ENCODE peak calls at places on chromosomes 6 and 20, in nine cellular contexts. One of them, this sample, is unnamed.
A peak's percentile ranks its signal among the peaks of the same experiment; 100 is the strongest.

GRCh38 chr6:75281643-75282042 is 2.9 kb downstream of the TMEM30A start:
- DNase-seq in pancreas: no peak
- DNase-seq in amniotic stem cell: no peak
- DNase-seq in gastrocnemius medialis: no peak
- DNase-seq in activated T-helper 1 cell treated with anti-CD3 and anti-CD28 coated beads, Interleukin-2, amount 50 U/mL, for 16 hours: no peak
- DNase-seq in cardiac muscle cell: no peak
- DNase-seq in breast epithelium: no peak
- DNase-seq in stimulated activated effector memory CD8-positive, alpha-beta T cell treated with anti-CD3 and anti-CD28 coated beads, Interleukin-12 subunit alpha, Interleukin-12 subunit beta, amount 100 ng/mL, for 72 hours: no peak
- DNase-seq in mesendoderm: no peak
- DNase-seq in this sample: no peak

GRCh38 chr20:34473262-34473883 is 42.8 kb upstream of the DYNLRB1 start:
- DNase-seq in pancreas: no peak
- DNase-seq in mesendoderm: peak; percentile 69
- DNase-seq in amniotic stem cell: no peak
- DNase-seq in breast epithelium: no peak
- DNase-seq in cardiac muscle cell: peak; percentile 70
- DNase-seq in activated T-helper 1 cell treated with anti-CD3 and anti-CD28 coated beads, Interleukin-2, amount 50 U/mL, for 16 hours: no peak
- DNase-seq in gastrocnemius medialis: no peak
- DNase-seq in stimulated activated effector memory CD8-positive, alpha-beta T cell treated with anti-CD3 and anti-CD28 coated beads, Interleukin-12 subunit alpha, Interleukin-12 subunit beta, amount 100 ng/mL, for 72 hours: no peak
- DNase-seq in this sample: no peak

GRCh38 chr6:107185570-107185969 is 70.3 kb upstream of the BEND3 start:
- DNase-seq in stimulated activated effector memory CD8-positive, alpha-beta T cell treated with anti-CD3 and anti-CD28 coated beads, Interleukin-12 subunit alpha, Interleukin-12 subunit beta, amount 100 ng/mL, for 72 hours: no peak
- DNase-seq in cardiac muscle cell: peak; percentile 65
- DNase-seq in mesendoderm: peak; percentile 58
- DNase-seq in pancreas: no peak
- DNase-seq in amniotic stem cell: no peak
- DNase-seq in breast epithelium: no peak
- DNase-seq in gastrocnemius medialis: no peak
- DNase-seq in activated T-helper 1 cell treated with anti-CD3 and anti-CD28 coated beads, Interleukin-2, amount 50 U/mL, for 16 hours: no peak
- DNase-seq in this sample: no peak

GRCh38 chr20:44776977-44777376 is 31.3 kb downstream of the KCNK15 start:
- DNase-seq in gastrocnemius medialis: no peak
- DNase-seq in pancreas: no peak
- DNase-seq in mesendoderm: peak; percentile 56
- DNase-seq in activated T-helper 1 cell treated with anti-CD3 and anti-CD28 coated beads, Interleukin-2, amount 50 U/mL, for 16 hours: no peak
- DNase-seq in cardiac muscle cell: peak; percentile 74
- DNase-seq in stimulated activated effector memory CD8-positive, alpha-beta T cell treated with anti-CD3 and anti-CD28 coated beads, Interleukin-12 subunit alpha, Interleukin-12 subunit beta, amount 100 ng/mL, for 72 hours: no peak
- DNase-seq in amniotic stem cell: no peak
- DNase-seq in breast epithelium: no peak
- DNase-seq in this sample: no peak

GRCh38 chr6:14540859-14541540 is 423.4 kb downstream of the CD83 start:
- DNase-seq in gastrocnemius medialis: no peak
- DNase-seq in activated T-helper 1 cell treated with anti-CD3 and anti-CD28 coated beads, Interleukin-2, amount 50 U/mL, for 16 hours: no peak
- DNase-seq in cardiac muscle cell: no peak
- DNase-seq in pancreas: no peak
- DNase-seq in amniotic stem cell: no peak
- DNase-seq in mesendoderm: no peak
- DNase-seq in stimulated activated effector memory CD8-positive, alpha-beta T cell treated with anti-CD3 and anti-CD28 coated beads, Interleukin-12 subunit alpha, Interleukin-12 subunit beta, amount 100 ng/mL, for 72 hours: no peak
- DNase-seq in breast epithelium: no peak
- DNase-seq in this sample: no peak

GRCh38 chr20:22333885-22334545 is 250.4 kb downstream of the FOXA2 start:
- DNase-seq in amniotic stem cell: peak; percentile 4
- DNase-seq in stimulated activated effector memory CD8-positive, alpha-beta T cell treated with anti-CD3 and anti-CD28 coated beads, Interleukin-12 subunit alpha, Interleukin-12 subunit beta, amount 100 ng/mL, for 72 hours: no peak
- DNase-seq in pancreas: peak; percentile 73
- DNase-seq in mesendoderm: peak; percentile 62
- DNase-seq in activated T-helper 1 cell treated with anti-CD3 and anti-CD28 coated beads, Interleukin-2, amount 50 U/mL, for 16 hours: no peak
- DNase-seq in breast epithelium: peak; percentile 32
- DNase-seq in cardiac muscle cell: peak; percentile 79
- DNase-seq in gastrocnemius medialis: peak; percentile 27
- DNase-seq in this sample: no peak

GRCh38 chr6:115885636-115886366 is 174.9 kb downstream of the FRK start:
- DNase-seq in amniotic stem cell: no peak
- DNase-seq in cardiac muscle cell: no peak
- DNase-seq in activated T-helper 1 cell treated with anti-CD3 and anti-CD28 coated beads, Interleukin-2, amount 50 U/mL, for 16 hours: no peak
- DNase-seq in pancreas: no peak
- DNase-seq in mesendoderm: no peak
- DNase-seq in gastrocnemius medialis: no peak
- DNase-seq in stimulated activated effector memory CD8-positive, alpha-beta T cell treated with anti-CD3 and anti-CD28 coated beads, Interleukin-12 subunit alpha, Interleukin-12 subunit beta, amount 100 ng/mL, for 72 hours: no peak
- DNase-seq in breast epithelium: no peak
- DNase-seq in this sample: no peak

GRCh38 chr20:44600758-44601562 is 18.6 kb downstream of the PKIG start:
- DNase-seq in pancreas: no peak
- DNase-seq in cardiac muscle cell: no peak
- DNase-seq in amniotic stem cell: no peak
- DNase-seq in breast epithelium: no peak
- DNase-seq in mesendoderm: no peak
- DNase-seq in stimulated activated effector memory CD8-positive, alpha-beta T cell treated with anti-CD3 and anti-CD28 coated beads, Interleukin-12 subunit alpha, Interleukin-12 subunit beta, amount 100 ng/mL, for 72 hours: no peak
- DNase-seq in gastrocnemius medialis: no peak
- DNase-seq in activated T-helper 1 cell treated with anti-CD3 and anti-CD28 coated beads, Interleukin-2, amount 50 U/mL, for 16 hours: no peak
- DNase-seq in this sample: no peak

GRCh38 chr6:6790891-6791290 is 202.4 kb downstream of the LY86 start:
- DNase-seq in cardiac muscle cell: no peak
- DNase-seq in stimulated activated effector memory CD8-positive, alpha-beta T cell treated with anti-CD3 and anti-CD28 coated beads, Interleukin-12 subunit alpha, Interleukin-12 subunit beta, amount 100 ng/mL, for 72 hours: no peak
- DNase-seq in breast epithelium: no peak
- DNase-seq in activated T-helper 1 cell treated with anti-CD3 and anti-CD28 coated beads, Interleukin-2, amount 50 U/mL, for 16 hours: no peak
- DNase-seq in mesendoderm: no peak
- DNase-seq in pancreas: no peak
- DNase-seq in amniotic stem cell: no peak
- DNase-seq in gastrocnemius medialis: no peak
- DNase-seq in this sample: no peak

GRCh38 chr20:21053002-21053762 is 53.0 kb downstream of the LINC00237 start:
- DNase-seq in gastrocnemius medialis: no peak
- DNase-seq in activated T-helper 1 cell treated with anti-CD3 and anti-CD28 coated beads, Interleukin-2, amount 50 U/mL, for 16 hours: no peak
- DNase-seq in cardiac muscle cell: peak; percentile 15
- DNase-seq in stimulated activated effector memory CD8-positive, alpha-beta T cell treated with anti-CD3 and anti-CD28 coated beads, Interleukin-12 subunit alpha, Interleukin-12 subunit beta, amount 100 ng/mL, for 72 hours: no peak
- DNase-seq in breast epithelium: no peak
- DNase-seq in pancreas: no peak
- DNase-seq in mesendoderm: peak; percentile 53
- DNase-seq in amniotic stem cell: no peak
- DNase-seq in this sample: no peak

This sample was measured in activated B cell treated with CpG ODN at 0.5 μM for 24 hours.